ENCODE peak calls at places on chromosomes 11 and 22, in eight cellular contexts. G is naive thymus-derived CD4-positive, alpha-beta T cell; R is dorsolateral prefrontal cortex; Y is right lobe of liver; V is neuronal stem cell; W is iPS DF 6.9; O is A549; D is foreskin fibroblast. X is an unnamed sample.

GRCh38 chr11:77109236-77110019 is 6.8 kb downstream of the OMP start:
- DNase-seq in G (no peak), R (no peak), Y (no peak), V (no peak), W (no peak), O (no peak), D (peak), X (no peak)

GRCh38 chr11:67355023-67355793 is 1.9 kb upstream of the POLD4 start:
- DNase-seq in G (no peak), R (no peak), Y (no peak), V (no peak), W (no peak), O (peak), D (peak), X (no peak)

GRCh38 chr11:33320814-33321330 is 63.7 kb downstream of the HIPK3 start:
- DNase-seq in G (no peak), R (no peak), Y (no peak), V (no peak), W (no peak), O (no peak), D (no peak), X (no peak)

GRCh38 chr11:129190087-129190486 is 2.0 kb downstream of the ARHGAP32 start:
- DNase-seq in G (no peak), R (no peak), Y (no peak), V (no peak), W (no peak), O (peak), D (peak), X (no peak)

GRCh38 chr22:43978558-43978957 is 23.3 kb downstream of the SAMM50 start:
- DNase-seq in G (no peak), R (no peak), Y (no peak), V (no peak), W (no peak), O (no peak), D (no peak), X (no peak)

GRCh38 chr11:57358543-57358961 is 20.4 kb downstream of the P2RX3 start:
- DNase-seq in G (no peak), R (no peak), Y (no peak), V (no peak), W (no peak), O (peak), D (no peak), X (no peak)

GRCh38 chr11:118401880-118402590 is 629 bp downstream of the ATP5MG start:
- DNase-seq in G (no peak), R (no peak), Y (no peak), V (peak), W (no peak), O (peak), D (peak), X (no peak)

GRCh38 chr11:68012843-68013610 is 2.9 kb downstream of the ALDH3B1 start:
- DNase-seq in G (no peak), R (no peak), Y (no peak), V (no peak), W (no peak), O (peak), D (peak), X (peak)

GRCh38 chr11:95877288-95877687 is 46.6 kb downstream of the MTMR2 start:
- DNase-seq in G (no peak), R (no peak), Y (no peak), V (no peak), W (no peak), O (no peak), D (peak), X (no peak)

GRCh38 chr22:26561756-26562417 is 28.0 kb downstream of the TPST2 start:
- DNase-seq in G (no peak), R (peak), Y (peak), V (no peak), W (no peak), O (no peak), D (no peak), X (no peak)

GRCh38 chr11:116879789-116880402 is 42.5 kb upstream of the APOA1 start:
- DNase-seq in G (peak), R (no peak), Y (no peak), V (peak), W (peak), O (peak), D (peak), X (peak)

GRCh38 chr22:44802956-44803355 is 50.6 kb downstream of the ARHGAP8 start:
- DNase-seq in G (no peak), R (no peak), Y (no peak), V (no peak), W (no peak), O (no peak), D (no peak), X (no peak)

GRCh38 chr11:133964356-133964755 is 7.6 kb upstream of the IGSF9B start:
- DNase-seq in G (no peak), R (no peak), Y (no peak), V (no peak), W (no peak), O (no peak), D (no peak), X (no peak)

GRCh38 chr11:76629853-76630599 is 40.5 kb downstream of the LRRC32 start:
- DNase-seq in G (no peak), R (no peak), Y (peak), V (no peak), W (no peak), O (no peak), D (peak), X (peak)

GRCh38 chr22:50733521-50734342 is 4.3 kb upstream of the ACR start:
- DNase-seq in G (no peak), R (peak), Y (no peak), V (no peak), W (no peak), O (no peak), D (peak), X (no peak)

GRCh38 chr22:24429411-24430365 is 2.3 kb downstream of the ADORA2A start:
- DNase-seq in G (peak), R (peak), Y (peak), V (no peak), W (no peak), O (no peak), D (peak), X (no peak)

GRCh38 chr11:86990520-86990919 is 35.3 kb upstream of the FZD4 start:
- DNase-seq in G (no peak), R (no peak), Y (no peak), V (peak), W (peak), O (peak), D (peak), X (no peak)

GRCh38 chr11:77074205-77074604 is 7.4 kb downstream of the CAPN5 start:
- DNase-seq in G (no peak), R (no peak), Y (no peak), V (no peak), W (no peak), O (no peak), D (no peak), X (no peak)

GRCh38 chr11:78025378-78025777 is 2.3 kb upstream of the KCTD14 start:
- DNase-seq in G (no peak), R (no peak), Y (no peak), V (no peak), W (no peak), O (no peak), D (no peak), X (no peak)

GRCh38 chr22:34414467-34415440 is 494.5 kb upstream of the LARGE1 start:
- DNase-seq in G (no peak), R (no peak), Y (peak), V (peak), W (peak), O (peak), D (no peak), X (peak)

GRCh38 chr22:27962268-27963191 is 43.5 kb upstream of the PITPNB start:
- DNase-seq in G (no peak), R (no peak), Y (peak), V (no peak), W (no peak), O (no peak), D (peak), X (no peak)

GRCh38 chr22:23984430-23984829 is 4.5 kb downstream of the GSTT2 start:
- DNase-seq in G (peak), R (no peak), Y (no peak), V (peak), W (no peak), O (peak), D (no peak), X (peak)

GRCh38 chr22:30637701-30638114 is 2.1 kb downstream of the SLC35E4 start:
- DNase-seq in G (no peak), R (no peak), Y (no peak), V (no peak), W (no peak), O (no peak), D (no peak), X (peak)
- H3K4me3 ChIP-seq in G (no peak), R (peak), Y (no peak), V (no peak), W (no peak), O (no peak), D (peak), X (peak)

GRCh38 chr11:111976614-111977140 is 39.5 kb downstream of the DIXDC1 start:
- DNase-seq in G (no peak), R (no peak), Y (peak), V (peak), W (no peak), O (no peak), D (peak), X (no peak)
- H3K4me3 ChIP-seq in G (no peak), R (peak), Y (peak), V (peak), W (peak), O (no peak), D (peak), X (no peak)

GRCh38 chr11:103325686-103326069 is 216.5 kb downstream of the DYNC2H1 start:
- DNase-seq in G (no peak), R (no peak), Y (peak), V (peak), W (no peak), O (no peak), D (no peak), X (no peak)

GRCh38 chr11:103322861-103323260 is 213.6 kb downstream of the DYNC2H1 start:
- DNase-seq in G (no peak), R (no peak), Y (no peak), V (no peak), W (no peak), O (no peak), D (no peak), X (no peak)

GRCh38 chr11:103326070-103326794 is 217.0 kb downstream of the DYNC2H1 start:
- DNase-seq in G (peak), R (no peak), Y (no peak), V (peak), W (peak), O (peak), D (peak), X (peak)

GRCh38 chr11:103332409-103332808 is 223.2 kb downstream of the DYNC2H1 start:
- DNase-seq in G (no peak), R (no peak), Y (no peak), V (no peak), W (no peak), O (no peak), D (no peak), X (no peak)

GRCh38 chr11:103327721-103328120 is 218.5 kb downstream of the DYNC2H1 start:
- DNase-seq in G (no peak), R (no peak), Y (no peak), V (no peak), W (no peak), O (no peak), D (no peak), X (no peak)
- H3K4me3 ChIP-seq in G (no peak), R (no peak), Y (no peak), V (no peak), W (no peak), O (no peak), D (no peak), X (no peak)

DNA sequence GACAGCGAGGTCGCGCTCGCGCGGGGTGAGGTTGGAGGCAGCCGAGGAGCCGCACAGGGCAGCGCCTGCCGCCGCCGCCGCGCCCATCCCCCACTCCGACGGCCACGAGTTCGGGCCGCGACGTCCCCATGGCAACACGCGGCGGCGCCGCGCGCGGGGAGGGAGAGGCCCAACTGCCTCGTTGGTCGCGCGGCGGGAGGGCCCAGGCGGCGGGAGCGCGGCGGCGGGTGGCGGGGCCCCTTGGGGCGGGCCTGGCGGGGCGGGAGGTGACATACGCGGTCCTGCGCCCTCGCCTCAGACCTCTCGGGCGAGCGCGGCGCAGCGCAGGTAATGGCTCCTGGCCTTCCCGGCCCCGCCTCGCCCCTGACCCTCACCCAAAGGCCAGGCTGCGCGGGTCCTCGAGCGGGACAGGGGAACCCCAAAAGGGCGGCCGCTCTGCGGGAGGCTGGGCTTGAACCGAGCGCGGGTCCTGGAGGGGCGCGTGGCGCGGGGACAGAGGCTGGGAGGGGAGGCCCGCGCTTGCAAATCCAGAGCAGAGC is at the start of gene DEUP1:
- DNase-seq in G (no peak), R (peak), Y (peak), V (peak), W (no peak), O (no peak), D (peak), X (no peak)
- H3K4me3 ChIP-seq in G (no peak), R (peak), Y (peak), V (peak), W (peak), O (peak), D (no peak), X (no peak)

GRCh38 chr22:37419370-37419915 is 7.8 kb downstream of the ELFN2 start:
- DNase-seq in G (no peak), R (no peak), Y (no peak), V (no peak), W (no peak), O (no peak), D (peak), X (no peak)
- H3K4me3 ChIP-seq in G (no peak), R (peak), Y (no peak), V (peak), W (peak), O (no peak), D (no peak), X (peak)

GRCh38 chr11:121033635-121034034 is 9.7 kb downstream of the TBCEL start:
- DNase-seq in G (no peak), R (no peak), Y (no peak), V (no peak), W (no peak), O (no peak), D (no peak), X (no peak)

GRCh38 chr11:121031167-121031566 is 7.3 kb downstream of the TBCEL start:
- DNase-seq in G (no peak), R (no peak), Y (no peak), V (no peak), W (no peak), O (no peak), D (no peak), X (no peak)

GRCh38 chr11:121032546-121032945 is 8.6 kb downstream of the TBCEL start:
- DNase-seq in G (no peak), R (no peak), Y (no peak), V (no peak), W (no peak), O (peak), D (no peak), X (no peak)

GRCh38 chr11:121029153-121029552 is 5.3 kb downstream of the TBCEL start:
- DNase-seq in G (no peak), R (no peak), Y (no peak), V (no peak), W (no peak), O (no peak), D (no peak), X (no peak)

DNA sequence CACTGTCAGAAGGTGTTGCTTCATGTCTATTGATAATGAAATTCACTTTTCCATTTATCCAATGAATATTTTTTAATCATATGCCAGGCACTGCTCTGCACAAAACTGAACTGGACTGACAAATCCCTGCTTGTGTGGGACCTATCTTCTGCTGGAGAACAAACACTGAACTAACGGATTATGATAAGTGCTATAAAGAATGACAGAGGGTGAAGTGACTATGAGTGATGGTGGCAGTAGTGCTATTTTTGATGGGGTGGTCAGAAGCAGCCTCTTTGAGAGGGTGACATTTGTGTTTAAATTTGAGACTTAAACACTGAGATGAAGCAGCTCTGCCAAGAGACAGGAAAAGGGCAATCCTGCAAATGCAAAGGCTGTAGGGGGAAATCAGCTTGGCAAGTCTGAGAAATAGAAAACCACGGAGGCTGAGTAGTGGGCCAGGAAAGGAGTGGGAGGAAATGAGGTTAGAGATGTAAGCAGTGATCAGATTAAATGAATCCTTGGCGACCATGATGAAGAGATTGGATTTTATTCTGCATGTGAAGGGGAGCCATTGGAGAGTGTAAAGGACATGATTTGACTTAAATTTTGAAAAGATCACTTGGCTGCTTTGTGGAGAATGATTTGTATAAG is 6.0 kb downstream of the TBCEL start:
- DNase-seq in G (no peak), R (no peak), Y (no peak), V (no peak), W (no peak), O (no peak), D (no peak), X (no peak)
- H3K4me3 ChIP-seq in G (no peak), R (no peak), Y (no peak), V (no peak), W (no peak), O (no peak), D (no peak), X (no peak)

GRCh38 chr22:38299758-38300157 is 17.5 kb downstream of the CSNK1E start:
- DNase-seq in G (no peak), R (no peak), Y (no peak), V (no peak), W (no peak), O (no peak), D (no peak), X (no peak)
- H3K4me3 ChIP-seq in G (no peak), R (no peak), Y (no peak), V (no peak), W (no peak), O (no peak), D (no peak), X (no peak)

GRCh38 chr11:114192841-114193389 is 103.3 kb upstream of the NNMT start:
- DNase-seq in G (no peak), R (no peak), Y (no peak), V (no peak), W (no peak), O (no peak), D (peak), X (no peak)
- H3K4me3 ChIP-seq in G (no peak), R (no peak), Y (no peak), V (no peak), W (no peak), O (no peak), D (no peak), X (no peak)

GRCh38 chr22:19213496-19214473 is 35.2 kb upstream of the SLC25A1 start:
- DNase-seq in G (no peak), R (no peak), Y (no peak), V (no peak), W (peak), O (no peak), D (peak), X (no peak)
- H3K4me3 ChIP-seq in G (no peak), R (no peak), Y (no peak), V (no peak), W (no peak), O (no peak), D (no peak), X (no peak)